ENCODE peak calls at places on chromosomes 11 and 22, in eight cellular contexts. One of them, this sample, is unnamed.

GRCh38 chr11:24585192-24585591 is 88.3 kb downstream of the LUZP2 start:
- DNase-seq in cardiac muscle cell: peak
- DNase-seq in lung: no peak
- DNase-seq in tibial artery: no peak
- DNase-seq in RWPE2: no peak
- DNase-seq in IMR-90: peak
- DNase-seq in choroid plexus epithelial cell: peak
- DNase-seq in dorsolateral prefrontal cortex: no peak
- DNase-seq in this sample: no peak

GRCh38 chr22:41327124-41327523 is 25.8 kb downstream of the ZC3H7B start:
- DNase-seq in cardiac muscle cell: no peak
- DNase-seq in lung: no peak
- DNase-seq in tibial artery: no peak
- DNase-seq in RWPE2: no peak
- DNase-seq in IMR-90: no peak
- DNase-seq in choroid plexus epithelial cell: no peak
- DNase-seq in dorsolateral prefrontal cortex: peak
- DNase-seq in this sample: no peak

GRCh38 chr11:77547863-77548551 is 41.7 kb upstream of the AQP11 start:
- DNase-seq in cardiac muscle cell: peak
- DNase-seq in lung: no peak
- DNase-seq in tibial artery: no peak
- DNase-seq in RWPE2: no peak
- DNase-seq in IMR-90: peak
- DNase-seq in choroid plexus epithelial cell: peak
- DNase-seq in dorsolateral prefrontal cortex: no peak
- DNase-seq in this sample: no peak

GRCh38 chr22:37684803-37685615 is 1.1 kb upstream of the NOL12 start:
- DNase-seq in cardiac muscle cell: no peak
- DNase-seq in lung: no peak
- DNase-seq in tibial artery: no peak
- DNase-seq in RWPE2: no peak
- DNase-seq in IMR-90: no peak
- DNase-seq in choroid plexus epithelial cell: no peak
- DNase-seq in dorsolateral prefrontal cortex: no peak
- DNase-seq in this sample: no peak

GRCh38 chr22:46001426-46002106 is 24.6 kb upstream of the WNT7B start:
- DNase-seq in cardiac muscle cell: no peak
- DNase-seq in lung: no peak
- DNase-seq in tibial artery: peak
- DNase-seq in RWPE2: peak
- DNase-seq in IMR-90: no peak
- DNase-seq in choroid plexus epithelial cell: peak
- DNase-seq in dorsolateral prefrontal cortex: no peak
- DNase-seq in this sample: no peak

GRCh38 chr11:118434553-118435232 is 1.6 kb upstream of the KMT2A start:
- DNase-seq in cardiac muscle cell: peak
- DNase-seq in lung: peak
- DNase-seq in tibial artery: peak
- DNase-seq in RWPE2: no peak
- DNase-seq in IMR-90: peak
- DNase-seq in choroid plexus epithelial cell: peak
- DNase-seq in dorsolateral prefrontal cortex: peak
- DNase-seq in this sample: peak

GRCh38 chr11:71086687-71087258 is 165.6 kb downstream of the SHANK2 start:
- DNase-seq in cardiac muscle cell: peak
- DNase-seq in lung: no peak
- DNase-seq in tibial artery: no peak
- DNase-seq in RWPE2: no peak
- DNase-seq in IMR-90: peak
- DNase-seq in choroid plexus epithelial cell: peak
- DNase-seq in dorsolateral prefrontal cortex: peak
- DNase-seq in this sample: peak

GRCh38 chr11:765025-765801 is 12.1 kb downstream of the GATD1 start:
- DNase-seq in cardiac muscle cell: peak
- DNase-seq in lung: no peak
- DNase-seq in tibial artery: peak
- DNase-seq in RWPE2: peak
- DNase-seq in IMR-90: peak
- DNase-seq in choroid plexus epithelial cell: peak
- DNase-seq in dorsolateral prefrontal cortex: peak
- DNase-seq in this sample: no peak

GRCh38 chr11:57885298-57886035 is 123.9 kb downstream of the CTNND1 start:
- DNase-seq in cardiac muscle cell: peak
- DNase-seq in lung: no peak
- DNase-seq in tibial artery: no peak
- DNase-seq in RWPE2: no peak
- DNase-seq in IMR-90: peak
- DNase-seq in choroid plexus epithelial cell: peak
- DNase-seq in dorsolateral prefrontal cortex: no peak
- DNase-seq in this sample: no peak

GRCh38 chr11:67629386-67630229 is at the start of gene NUDT8:
- DNase-seq in cardiac muscle cell: peak
- DNase-seq in lung: peak
- DNase-seq in tibial artery: peak
- DNase-seq in RWPE2: peak
- DNase-seq in IMR-90: peak
- DNase-seq in choroid plexus epithelial cell: peak
- DNase-seq in dorsolateral prefrontal cortex: peak
- DNase-seq in this sample: peak

GRCh38 chr11:61635304-61635703 is 44.9 kb upstream of the DAGLA start:
- DNase-seq in cardiac muscle cell: no peak
- DNase-seq in lung: no peak
- DNase-seq in tibial artery: no peak
- DNase-seq in RWPE2: no peak
- DNase-seq in IMR-90: no peak
- DNase-seq in choroid plexus epithelial cell: no peak
- DNase-seq in dorsolateral prefrontal cortex: no peak
- DNase-seq in this sample: no peak

GRCh38 chr22:37483594-37484114 is 2.5 kb downstream of the MFNG start:
- DNase-seq in cardiac muscle cell: no peak
- DNase-seq in lung: no peak
- DNase-seq in tibial artery: no peak
- DNase-seq in RWPE2: no peak
- DNase-seq in IMR-90: no peak
- DNase-seq in choroid plexus epithelial cell: no peak
- DNase-seq in dorsolateral prefrontal cortex: no peak
- DNase-seq in this sample: no peak

GRCh38 chr22:29668681-29669080 is 51.1 kb upstream of the CABP7 start:
- DNase-seq in cardiac muscle cell: no peak
- DNase-seq in lung: no peak
- DNase-seq in tibial artery: no peak
- DNase-seq in RWPE2: no peak
- DNase-seq in IMR-90: no peak
- DNase-seq in choroid plexus epithelial cell: no peak
- DNase-seq in dorsolateral prefrontal cortex: no peak
- DNase-seq in this sample: no peak

GRCh38 chr22:50579752-50580151 is 1.5 kb upstream of the CPT1B start:
- DNase-seq in cardiac muscle cell: no peak
- DNase-seq in lung: no peak
- DNase-seq in tibial artery: no peak
- DNase-seq in RWPE2: no peak
- DNase-seq in IMR-90: no peak
- DNase-seq in choroid plexus epithelial cell: no peak
- DNase-seq in dorsolateral prefrontal cortex: no peak
- DNase-seq in this sample: no peak

GRCh38 chr11:71339178-71339881 is 87.0 kb upstream of the SHANK2 start:
- DNase-seq in cardiac muscle cell: peak
- DNase-seq in lung: no peak
- DNase-seq in tibial artery: peak
- DNase-seq in RWPE2: no peak
- DNase-seq in IMR-90: no peak
- DNase-seq in choroid plexus epithelial cell: no peak
- DNase-seq in dorsolateral prefrontal cortex: no peak
- DNase-seq in this sample: peak

GRCh38 chr11:11980841-11981308 is 27.6 kb downstream of the DKK3 start:
- DNase-seq in cardiac muscle cell: no peak
- DNase-seq in lung: no peak
- DNase-seq in tibial artery: no peak
- DNase-seq in RWPE2: no peak
- DNase-seq in IMR-90: peak
- DNase-seq in choroid plexus epithelial cell: peak
- DNase-seq in dorsolateral prefrontal cortex: no peak
- DNase-seq in this sample: no peak

GRCh38 chr11:110565690-110566336 is 136.1 kb downstream of the FDX1 start:
- DNase-seq in cardiac muscle cell: peak
- DNase-seq in lung: peak
- DNase-seq in tibial artery: no peak
- DNase-seq in RWPE2: no peak
- DNase-seq in IMR-90: no peak
- DNase-seq in choroid plexus epithelial cell: no peak
- DNase-seq in dorsolateral prefrontal cortex: no peak
- DNase-seq in this sample: no peak

GRCh38 chr11:10072142-10072541 is 221.9 kb downstream of the SBF2 start:
- DNase-seq in cardiac muscle cell: peak
- DNase-seq in lung: no peak
- DNase-seq in tibial artery: no peak
- DNase-seq in RWPE2: no peak
- DNase-seq in IMR-90: peak
- DNase-seq in choroid plexus epithelial cell: peak
- DNase-seq in dorsolateral prefrontal cortex: no peak
- DNase-seq in this sample: no peak

GRCh38 chr11:10080134-10080533 is 213.9 kb downstream of the SBF2 start:
- DNase-seq in cardiac muscle cell: no peak
- DNase-seq in lung: no peak
- DNase-seq in tibial artery: no peak
- DNase-seq in RWPE2: no peak
- DNase-seq in IMR-90: no peak
- DNase-seq in choroid plexus epithelial cell: no peak
- DNase-seq in dorsolateral prefrontal cortex: no peak
- DNase-seq in this sample: no peak

GRCh38 chr11:10072841-10073240 is 221.2 kb downstream of the SBF2 start:
- DNase-seq in cardiac muscle cell: no peak
- DNase-seq in lung: no peak
- DNase-seq in tibial artery: no peak
- DNase-seq in RWPE2: no peak
- DNase-seq in IMR-90: peak
- DNase-seq in choroid plexus epithelial cell: no peak
- DNase-seq in dorsolateral prefrontal cortex: no peak
- DNase-seq in this sample: no peak

GRCh38 chr11:10075141-10075540 is 218.9 kb downstream of the SBF2 start:
- DNase-seq in cardiac muscle cell: no peak
- DNase-seq in lung: no peak
- DNase-seq in tibial artery: no peak
- DNase-seq in RWPE2: no peak
- DNase-seq in IMR-90: no peak
- DNase-seq in choroid plexus epithelial cell: no peak
- DNase-seq in dorsolateral prefrontal cortex: no peak
- DNase-seq in this sample: no peak

GRCh38 chr11:10076458-10077141 is 217.4 kb downstream of the SBF2 start:
- DNase-seq in cardiac muscle cell: peak
- DNase-seq in lung: no peak
- DNase-seq in tibial artery: peak
- DNase-seq in RWPE2: no peak
- DNase-seq in IMR-90: peak
- DNase-seq in choroid plexus epithelial cell: peak
- DNase-seq in dorsolateral prefrontal cortex: no peak
- DNase-seq in this sample: no peak
- TF ChIP-seq CTCF in cardiac muscle cell: peak
- TF ChIP-seq CTCF in lung: no peak
- TF ChIP-seq CTCF in tibial artery: peak
- TF ChIP-seq CTCF in RWPE2: peak
- TF ChIP-seq CTCF in IMR-90: peak
- TF ChIP-seq CTCF in choroid plexus epithelial cell: peak
- TF ChIP-seq CTCF in dorsolateral prefrontal cortex: peak
- TF ChIP-seq CTCF in this sample: peak

DNA sequence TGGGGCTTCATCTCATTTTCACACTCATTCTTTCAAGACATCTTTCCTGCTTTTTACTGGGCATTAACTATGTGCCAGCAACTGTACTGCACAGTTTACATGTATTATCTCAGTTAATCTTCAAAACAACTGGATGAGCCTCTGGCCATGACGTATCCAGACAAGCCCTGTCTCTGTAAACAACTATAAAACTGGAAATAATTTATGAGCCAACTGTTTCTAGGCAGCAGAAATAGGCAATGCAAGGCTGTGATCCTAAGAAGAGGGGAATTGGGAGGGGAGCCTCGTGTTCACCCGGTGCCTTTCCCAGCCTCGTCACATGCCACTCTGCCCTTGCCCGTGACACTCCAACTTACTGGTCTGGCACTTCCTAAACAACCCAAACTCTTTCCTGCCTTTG is 82.8 kb downstream of the FBXO7 start:
- DNase-seq in cardiac muscle cell: no peak
- DNase-seq in lung: no peak
- DNase-seq in tibial artery: no peak
- DNase-seq in RWPE2: no peak
- DNase-seq in IMR-90: no peak
- DNase-seq in choroid plexus epithelial cell: no peak
- DNase-seq in dorsolateral prefrontal cortex: no peak
- DNase-seq in this sample: no peak
- TF ChIP-seq CTCF in cardiac muscle cell: no peak
- TF ChIP-seq CTCF in lung: no peak
- TF ChIP-seq CTCF in tibial artery: no peak
- TF ChIP-seq CTCF in RWPE2: no peak
- TF ChIP-seq CTCF in IMR-90: no peak
- TF ChIP-seq CTCF in choroid plexus epithelial cell: no peak
- TF ChIP-seq CTCF in dorsolateral prefrontal cortex: no peak
- TF ChIP-seq CTCF in this sample: no peak

DNA sequence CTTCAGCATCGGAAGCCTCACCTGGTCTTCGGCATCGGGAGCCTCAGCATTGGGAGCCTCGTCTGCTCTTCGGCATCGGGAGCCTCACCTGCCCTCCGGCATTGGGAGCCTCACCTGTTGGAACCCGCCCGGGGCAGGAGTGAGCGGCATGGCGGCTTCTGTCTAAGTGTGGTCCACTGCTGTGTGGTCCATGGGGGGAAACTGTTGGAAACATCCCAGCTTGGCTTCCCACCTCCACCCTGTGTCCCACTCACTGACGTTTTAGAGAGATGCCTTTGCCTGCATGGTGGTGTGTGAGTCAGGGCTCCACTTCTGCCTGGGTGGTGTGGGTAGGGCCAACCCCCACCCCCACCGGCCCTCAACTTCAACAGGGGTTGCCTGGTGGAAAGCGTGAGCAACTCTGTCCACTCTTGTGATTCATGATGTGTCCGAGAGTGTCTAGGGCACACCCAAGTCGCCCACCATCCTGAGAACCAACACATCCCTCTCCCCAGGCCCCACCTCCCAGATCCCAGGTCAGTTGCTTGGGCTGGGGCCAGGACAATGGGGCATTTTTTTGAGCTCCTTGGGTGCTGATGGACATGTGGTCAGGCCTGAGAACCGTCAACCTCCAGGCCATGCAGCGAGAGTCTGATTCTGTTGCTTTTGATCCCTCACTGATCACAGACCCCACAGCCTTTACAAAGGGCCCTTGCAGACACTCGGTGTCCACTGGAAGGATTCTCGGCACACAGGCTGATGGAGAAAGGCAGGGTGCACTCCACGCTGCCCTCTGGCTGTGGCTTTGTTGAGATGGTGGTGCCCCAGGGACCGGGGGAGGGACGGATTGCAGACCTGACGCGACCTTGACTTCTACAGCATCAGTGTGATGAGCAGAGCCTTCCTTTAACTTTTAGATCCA is 406.7 kb downstream of the TBC1D22A start:
- DNase-seq in cardiac muscle cell: peak
- DNase-seq in lung: no peak
- DNase-seq in tibial artery: peak
- DNase-seq in RWPE2: no peak
- DNase-seq in IMR-90: peak
- DNase-seq in choroid plexus epithelial cell: peak
- DNase-seq in dorsolateral prefrontal cortex: peak
- DNase-seq in this sample: no peak
- TF ChIP-seq CTCF in cardiac muscle cell: peak
- TF ChIP-seq CTCF in lung: no peak
- TF ChIP-seq CTCF in tibial artery: no peak
- TF ChIP-seq CTCF in RWPE2: peak
- TF ChIP-seq CTCF in IMR-90: peak
- TF ChIP-seq CTCF in choroid plexus epithelial cell: peak
- TF ChIP-seq CTCF in dorsolateral prefrontal cortex: no peak
- TF ChIP-seq CTCF in this sample: no peak

GRCh38 chr22:44120314-44120704 is 60.4 kb upstream of the PARVG start:
- DNase-seq in cardiac muscle cell: no peak
- DNase-seq in lung: no peak
- DNase-seq in tibial artery: no peak
- DNase-seq in RWPE2: no peak
- DNase-seq in IMR-90: no peak
- DNase-seq in choroid plexus epithelial cell: no peak
- DNase-seq in dorsolateral prefrontal cortex: no peak
- DNase-seq in this sample: no peak
- TF ChIP-seq CTCF in cardiac muscle cell: no peak
- TF ChIP-seq CTCF in lung: no peak
- TF ChIP-seq CTCF in tibial artery: no peak
- TF ChIP-seq CTCF in RWPE2: no peak
- TF ChIP-seq CTCF in IMR-90: no peak
- TF ChIP-seq CTCF in choroid plexus epithelial cell: no peak
- TF ChIP-seq CTCF in dorsolateral prefrontal cortex: no peak
- TF ChIP-seq CTCF in this sample: no peak